ENCODE peak calls at places on chromosomes 12 and 14, in four cellular contexts. J, E, U and W are unnamed samples.

GRCh38 chr14:76664790-76665189 is 96.5 kb upstream of the VASH1 start:
- DNase-seq in U (no peak), J (no peak), E (no peak), W (no peak)

GRCh38 chr12:47885566-47885965 is 19.2 kb downstream of the VDR start:
- DNase-seq in E (no peak), U (no peak), J (no peak), W (no peak)

GRCh38 chr12:88493651-88494050 is 86.6 kb downstream of the KITLG start:
- DNase-seq in J (no peak), U (no peak), E (no peak), W (no peak)

GRCh38 chr14:51609987-51610283 is 41.8 kb upstream of the FRMD6 start:
- DNase-seq in U (no peak), E (no peak), J (no peak), W (no peak)

GRCh38 chr14:44317433-44317746 is 189.7 kb downstream of the FSCB start:
- DNase-seq in U (no peak), J (no peak), E (no peak), W (no peak)

GRCh38 chr12:96982671-96983070 is 75.6 kb downstream of the NEDD1 start:
- DNase-seq in J (no peak), U (no peak), E (no peak), W (no peak)

GRCh38 chr14:55572578-55572977 is 7.4 kb upstream of the KTN1 start:
- DNase-seq in E (no peak), U (no peak), J (no peak), W (no peak)

GRCh38 chr14:104688755-104689619 is at the start of gene INF2:
- DNase-seq in U (peak), J (no peak), E (peak), W (no peak)

GRCh38 chr12:12156116-12156515 is 85.4 kb downstream of the BCL2L14 start:
- DNase-seq in U (no peak), J (no peak), E (no peak), W (no peak)

GRCh38 chr14:93946104-93946503 is 19.0 kb downstream of the FAM181A start:
- DNase-seq in U (no peak), E (no peak), J (no peak), W (no peak)

GRCh38 chr12:64034901-64035576 is 187.1 kb downstream of the KICS2 start:
- DNase-seq in E (no peak), U (no peak), J (no peak), W (no peak)
- H3K27ac ChIP-seq in E (no peak), U (no peak), J (no peak), W (no peak)

DNA sequence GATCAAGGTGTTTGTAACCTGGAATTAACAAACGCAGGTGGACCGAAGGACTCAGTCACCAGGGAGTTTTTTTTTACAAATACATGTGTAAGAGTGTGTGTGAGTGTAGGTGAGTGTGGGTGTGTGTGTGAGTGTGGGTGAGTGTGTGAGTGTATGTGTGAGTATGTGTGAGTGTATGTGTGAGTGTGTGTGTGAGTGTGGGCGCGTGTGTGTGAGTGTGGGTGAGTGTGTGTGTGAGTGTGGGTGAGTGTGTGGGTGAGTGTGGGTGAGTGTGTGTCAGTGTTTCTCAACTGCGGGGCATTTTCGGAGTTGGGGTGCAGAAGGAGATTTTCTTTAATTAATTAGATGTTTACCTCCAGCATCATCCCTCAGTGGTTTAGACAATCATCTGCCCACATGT is 1178.8 kb downstream of the VRK1 start:
- DNase-seq in E (no peak), J (no peak), U (no peak), W (no peak)
- H3K4me3 ChIP-seq in E (no peak), J (no peak), U (no peak), W (no peak)

GRCh38 chr12:6067152-6067916 is 57.1 kb downstream of the VWF start:
- DNase-seq in E (peak), J (peak), U (no peak), W (peak)
- TF ChIP-seq CTCF in E (no peak), J (peak), U (no peak), W (peak)

DNA sequence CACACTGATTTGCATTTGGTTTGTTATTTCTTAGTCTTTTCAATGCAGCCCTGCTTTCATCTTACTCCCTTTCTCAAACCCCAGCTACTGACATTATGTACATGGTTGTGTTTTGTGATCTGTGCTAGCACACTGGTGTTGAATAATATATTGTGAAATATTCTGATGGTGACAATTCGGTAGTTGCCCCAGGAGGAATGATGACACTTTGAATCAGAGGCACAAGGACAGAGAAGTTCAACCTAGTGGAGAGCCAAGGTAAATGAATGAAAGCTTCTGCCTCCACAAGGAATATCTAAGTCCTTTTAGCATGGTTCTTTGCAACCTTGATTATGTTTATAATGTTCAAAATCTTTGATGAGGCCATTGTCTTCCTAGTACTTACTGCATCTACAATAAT is 159.9 kb downstream of the PDE3A start:
- DNase-seq in E (no peak), J (no peak), U (no peak), W (no peak)
- H3K27ac ChIP-seq in E (no peak), J (no peak), U (no peak), W (peak)

GRCh38 chr12:64222011-64222765 is at the start of gene KICS2:
- DNase-seq in U (peak), J (peak), E (peak), W (peak)
- H3K4me3 ChIP-seq in U (peak), J (peak), E (peak), W (peak)

DNA sequence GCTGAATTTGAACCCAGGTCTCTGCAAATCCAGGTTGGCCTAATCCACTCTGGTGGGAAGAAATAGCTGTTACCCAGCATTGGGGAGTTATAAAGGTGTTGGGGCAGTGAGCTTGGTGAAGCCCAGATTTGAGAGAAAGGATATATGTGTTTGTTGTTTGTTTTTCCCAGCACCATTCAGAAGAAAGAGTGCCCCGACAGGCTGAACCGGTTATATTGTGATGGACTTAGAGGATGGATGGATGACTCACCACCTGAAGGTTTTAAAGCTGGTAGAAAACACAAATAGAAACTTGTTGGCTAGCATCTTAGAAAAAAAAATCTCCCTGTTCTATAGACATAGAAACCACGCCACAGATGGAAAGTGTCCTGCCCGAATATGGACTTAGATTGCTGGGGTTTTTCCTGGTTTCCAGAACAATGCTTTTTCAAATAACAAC is 404.6 kb downstream of the MED13L start:
- DNase-seq in J (no peak), U (peak), E (no peak), W (no peak)
- TF ChIP-seq CTCF in J (no peak), U (no peak), E (no peak), W (no peak)

GRCh38 chr12:50547742-50548141 is 43.0 kb downstream of the DIP2B start:
- DNase-seq in U (no peak), E (no peak), J (no peak), W (no peak)
- H3K27ac ChIP-seq in U (peak), E (no peak), J (no peak), W (no peak)

DNA sequence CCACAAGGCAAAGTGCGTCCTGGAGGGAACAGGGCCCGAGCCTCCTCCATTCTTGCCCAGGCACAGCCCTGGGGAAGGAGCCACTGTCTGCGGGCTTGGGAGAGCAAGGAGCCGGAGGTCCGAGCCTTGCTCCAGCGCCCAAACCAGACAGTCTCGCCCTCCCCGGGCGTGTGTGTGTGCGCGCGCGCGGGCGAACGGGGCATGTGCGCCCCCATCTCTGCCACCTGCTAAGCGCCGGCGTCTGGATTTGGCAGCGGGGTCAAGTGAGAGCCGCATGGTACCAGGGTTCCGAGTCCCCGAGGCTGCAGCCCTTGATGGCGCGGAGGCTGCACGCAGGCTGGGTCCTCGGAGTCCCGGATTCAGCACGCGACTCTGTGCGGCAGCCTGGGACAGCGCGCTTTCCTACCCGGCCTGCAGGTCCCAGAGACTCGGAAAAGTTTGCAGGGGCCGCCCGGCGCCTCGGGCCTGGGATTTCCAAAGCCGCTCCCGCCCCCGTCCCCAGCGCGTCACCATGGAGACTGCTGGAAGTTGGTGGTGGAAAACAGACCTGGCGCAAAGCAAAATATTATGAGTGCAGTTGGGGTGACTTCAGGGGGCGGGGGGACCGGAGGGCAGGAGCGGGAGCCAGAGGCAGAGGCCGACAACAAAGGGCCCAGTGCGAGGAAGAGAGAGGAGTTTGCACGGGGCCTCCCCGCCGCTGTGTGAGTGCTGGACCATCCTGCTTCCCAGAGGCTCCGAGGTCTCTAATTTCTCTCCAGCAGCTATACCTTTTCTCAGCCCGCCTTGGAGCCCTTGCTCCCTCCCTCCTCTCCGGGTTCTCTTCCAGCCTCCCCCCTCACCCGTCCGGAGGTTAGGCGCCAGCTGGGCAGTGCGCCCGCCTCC is 4.2 kb downstream of the RFX4 start:
- DNase-seq in E (no peak), J (no peak), U (no peak), W (no peak)
- H3K4me3 ChIP-seq in E (peak), J (no peak), U (no peak), W (no peak)

DNA sequence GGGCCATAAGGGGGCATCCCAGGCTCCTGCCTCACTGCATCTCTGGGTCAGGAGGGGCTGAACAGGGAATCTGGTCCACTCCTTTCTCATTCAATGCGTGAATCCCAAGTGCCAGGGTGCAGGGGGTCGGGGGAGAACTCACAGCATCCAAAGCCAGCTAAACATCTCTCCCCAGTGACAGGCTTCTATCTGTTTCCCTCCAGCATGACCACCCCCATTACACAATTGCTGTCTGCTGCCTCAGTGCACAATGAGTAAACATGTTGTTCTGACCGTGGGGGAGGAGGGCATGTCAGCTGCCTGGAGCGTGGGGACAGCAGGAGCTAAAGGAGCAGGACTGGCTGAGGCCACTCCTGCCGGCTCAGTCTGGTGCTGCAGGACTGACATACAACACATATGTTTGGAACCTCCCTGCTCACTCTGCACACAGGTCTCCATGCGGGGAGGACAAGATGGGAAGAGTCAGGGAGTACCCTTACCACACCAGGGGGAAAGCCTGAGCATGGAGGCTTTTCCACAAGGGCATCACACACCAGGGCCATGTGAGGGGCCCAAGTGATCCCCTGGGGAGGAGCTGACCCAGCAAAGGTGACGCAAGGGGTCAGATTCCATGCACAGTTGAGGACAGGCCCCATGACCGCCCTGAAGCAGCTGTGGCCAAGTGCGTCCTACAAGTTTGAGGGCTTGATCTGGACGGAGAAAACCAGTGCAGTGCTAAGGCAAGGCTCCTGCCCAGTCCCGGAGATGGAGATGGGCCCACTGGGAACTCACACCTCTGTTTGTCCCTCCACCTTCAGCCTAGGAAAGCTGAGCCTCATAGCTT is 1.4 kb downstream of the TNS2 start:
- DNase-seq in J (peak), E (peak), U (peak), W (peak)
- TF ChIP-seq CTCF in J (peak), E (peak), U (no peak), W (no peak)